ENCODE peak calls at places on chromosomes 1 and 21, in eight cellular contexts. One of them, this sample, is unnamed.

GRCh38 chr1:31041529-31041928 is 24.0 kb downstream of the PUM1 start:
- DNase-seq in transverse colon: no peak
- DNase-seq in GM13977: no peak
- DNase-seq in NT2/D1: no peak
- DNase-seq in CD8-positive, alpha-beta memory T cell: no peak
- DNase-seq in A172: no peak
- DNase-seq in BJ: no peak
- DNase-seq in GM12864: no peak
- DNase-seq in this sample: no peak

GRCh38 chr1:224623743-224624333 is 7.7 kb downstream of the CNIH3 start:
- DNase-seq in GM13977: peak; percentile 71
- DNase-seq in CD8-positive, alpha-beta memory T cell: peak; percentile 56
- DNase-seq in NT2/D1: no peak
- DNase-seq in A172: peak; percentile 100
- DNase-seq in GM12864: no peak
- DNase-seq in BJ: peak; percentile 67
- DNase-seq in transverse colon: peak; percentile 47
- DNase-seq in this sample: no peak

GRCh38 chr1:171794085-171794484 is 12.6 kb downstream of the METTL13 start:
- DNase-seq in transverse colon: no peak
- DNase-seq in BJ: no peak
- DNase-seq in NT2/D1: no peak
- DNase-seq in GM12864: no peak
- DNase-seq in GM13977: no peak
- DNase-seq in A172: peak; percentile 96
- DNase-seq in CD8-positive, alpha-beta memory T cell: no peak
- DNase-seq in this sample: no peak

GRCh38 chr1:35264861-35265260 is 3.6 kb upstream of the ZMYM4 start:
- DNase-seq in NT2/D1: peak; percentile 64
- DNase-seq in BJ: peak; percentile 57
- DNase-seq in CD8-positive, alpha-beta memory T cell: no peak
- DNase-seq in GM12864: no peak
- DNase-seq in GM13977: no peak
- DNase-seq in A172: no peak
- DNase-seq in transverse colon: peak; percentile 21
- DNase-seq in this sample: no peak

GRCh38 chr1:228689255-228689654 is 46.0 kb upstream of the RHOU start:
- DNase-seq in GM12864: no peak
- DNase-seq in BJ: no peak
- DNase-seq in CD8-positive, alpha-beta memory T cell: no peak
- DNase-seq in A172: no peak
- DNase-seq in GM13977: no peak
- DNase-seq in NT2/D1: no peak
- DNase-seq in transverse colon: no peak
- DNase-seq in this sample: peak; percentile 6

GRCh38 chr1:161511018-161511755 is 5.9 kb downstream of the FCGR2A start:
- DNase-seq in transverse colon: no peak
- DNase-seq in CD8-positive, alpha-beta memory T cell: no peak
- DNase-seq in NT2/D1: no peak
- DNase-seq in GM13977: no peak
- DNase-seq in BJ: no peak
- DNase-seq in GM12864: no peak
- DNase-seq in A172: no peak
- DNase-seq in this sample: no peak

GRCh38 chr21:29130234-29130993 is at the start of gene MAP3K7CL:
- DNase-seq in transverse colon: peak; percentile 22
- DNase-seq in NT2/D1: no peak
- DNase-seq in BJ: peak; percentile 99
- DNase-seq in A172: peak; percentile 99
- DNase-seq in GM12864: no peak
- DNase-seq in GM13977: no peak
- DNase-seq in CD8-positive, alpha-beta memory T cell: no peak
- DNase-seq in this sample: no peak

GRCh38 chr1:92079441-92079840 is 704 bp upstream of the BTBD8 start:
- DNase-seq in NT2/D1: no peak
- DNase-seq in GM13977: no peak
- DNase-seq in GM12864: no peak
- DNase-seq in transverse colon: no peak
- DNase-seq in BJ: no peak
- DNase-seq in A172: no peak
- DNase-seq in CD8-positive, alpha-beta memory T cell: no peak
- DNase-seq in this sample: no peak

GRCh38 chr1:41340655-41341364 is 20.4 kb upstream of the FOXO6 start:
- DNase-seq in GM12864: no peak
- DNase-seq in CD8-positive, alpha-beta memory T cell: no peak
- DNase-seq in A172: no peak
- DNase-seq in GM13977: no peak
- DNase-seq in transverse colon: no peak
- DNase-seq in BJ: no peak
- DNase-seq in NT2/D1: no peak
- DNase-seq in this sample: no peak

GRCh38 chr21:35399002-35399401 is 349.9 kb upstream of the RUNX1 start:
- DNase-seq in transverse colon: no peak
- DNase-seq in BJ: no peak
- DNase-seq in A172: peak; percentile 59
- DNase-seq in GM13977: no peak
- DNase-seq in CD8-positive, alpha-beta memory T cell: no peak
- DNase-seq in GM12864: no peak
- DNase-seq in NT2/D1: no peak
- DNase-seq in this sample: no peak

GRCh38 chr1:29471487-29472313 is 235.4 kb downstream of the PTPRU start:
- DNase-seq in NT2/D1: peak; percentile 78
- DNase-seq in CD8-positive, alpha-beta memory T cell: no peak
- DNase-seq in GM12864: no peak
- DNase-seq in GM13977: no peak
- DNase-seq in A172: no peak
- DNase-seq in transverse colon: no peak
- DNase-seq in BJ: no peak
- DNase-seq in this sample: peak; percentile 85

GRCh38 chr1:154703207-154703606 is 95.2 kb upstream of the ADAR start:
- DNase-seq in CD8-positive, alpha-beta memory T cell: no peak
- DNase-seq in NT2/D1: no peak
- DNase-seq in GM12864: no peak
- DNase-seq in A172: no peak
- DNase-seq in transverse colon: no peak
- DNase-seq in BJ: no peak
- DNase-seq in GM13977: no peak
- DNase-seq in this sample: no peak

GRCh38 chr1:110070282-110070967 is at the start of gene ALX3:
- DNase-seq in GM12864: no peak
- DNase-seq in GM13977: no peak
- DNase-seq in CD8-positive, alpha-beta memory T cell: no peak
- DNase-seq in NT2/D1: no peak
- DNase-seq in A172: no peak
- DNase-seq in BJ: no peak
- DNase-seq in transverse colon: no peak
- DNase-seq in this sample: no peak

GRCh38 chr1:225896937-225897549 is 8.1 kb upstream of the LEFTY1 start:
- DNase-seq in A172: peak; percentile 74
- DNase-seq in GM13977: peak; percentile 93
- DNase-seq in transverse colon: peak; percentile 77
- DNase-seq in GM12864: peak; percentile 76
- DNase-seq in CD8-positive, alpha-beta memory T cell: peak; percentile 46
- DNase-seq in BJ: no peak
- DNase-seq in NT2/D1: no peak
- DNase-seq in this sample: no peak

GRCh38 chr1:28176492-28177470 is at the start of gene PTAFR:
- DNase-seq in CD8-positive, alpha-beta memory T cell: no peak
- DNase-seq in GM13977: peak; percentile 46
- DNase-seq in NT2/D1: no peak
- DNase-seq in GM12864: no peak
- DNase-seq in BJ: no peak
- DNase-seq in A172: no peak
- DNase-seq in transverse colon: peak; percentile 41
- DNase-seq in this sample: no peak

GRCh38 chr1:108878678-108879077 is 1.9 kb downstream of the GPSM2 start:
- DNase-seq in GM13977: no peak
- DNase-seq in CD8-positive, alpha-beta memory T cell: no peak
- DNase-seq in A172: no peak
- DNase-seq in GM12864: no peak
- DNase-seq in NT2/D1: no peak
- DNase-seq in BJ: no peak
- DNase-seq in transverse colon: no peak
- DNase-seq in this sample: no peak

GRCh38 chr1:167776151-167776550 is 54.4 kb downstream of the MPZL1 start:
- DNase-seq in GM13977: no peak
- DNase-seq in CD8-positive, alpha-beta memory T cell: no peak
- DNase-seq in GM12864: no peak
- DNase-seq in BJ: peak; percentile 49
- DNase-seq in transverse colon: no peak
- DNase-seq in NT2/D1: no peak
- DNase-seq in A172: no peak
- DNase-seq in this sample: no peak

GRCh38 chr1:44812822-44813543 is 4.7 kb downstream of the BTBD19 start:
- DNase-seq in A172: no peak
- DNase-seq in GM13977: no peak
- DNase-seq in NT2/D1: no peak
- DNase-seq in transverse colon: peak; percentile 11
- DNase-seq in CD8-positive, alpha-beta memory T cell: no peak
- DNase-seq in BJ: no peak
- DNase-seq in GM12864: no peak
- DNase-seq in this sample: no peak

GRCh38 chr1:109757936-109758786 is 5.6 kb downstream of the EPS8L3 start:
- DNase-seq in GM13977: no peak
- DNase-seq in GM12864: no peak
- DNase-seq in transverse colon: peak; percentile 6
- DNase-seq in CD8-positive, alpha-beta memory T cell: no peak
- DNase-seq in BJ: no peak
- DNase-seq in A172: no peak
- DNase-seq in NT2/D1: no peak
- DNase-seq in this sample: no peak

GRCh38 chr1:58251415-58252073 is 295.0 kb downstream of the OMA1 start:
- DNase-seq in GM13977: peak; percentile 28
- DNase-seq in A172: no peak
- DNase-seq in BJ: no peak
- DNase-seq in CD8-positive, alpha-beta memory T cell: no peak
- DNase-seq in transverse colon: no peak
- DNase-seq in GM12864: no peak
- DNase-seq in NT2/D1: peak; percentile 57
- DNase-seq in this sample: peak; percentile 64

GRCh38 chr1:89759036-89759435 is 61.8 kb upstream of the LRRC8D start:
- DNase-seq in NT2/D1: no peak
- DNase-seq in GM12864: no peak
- DNase-seq in CD8-positive, alpha-beta memory T cell: no peak
- DNase-seq in GM13977: no peak
- DNase-seq in BJ: no peak
- DNase-seq in transverse colon: no peak
- DNase-seq in A172: no peak
- DNase-seq in this sample: no peak

GRCh38 chr21:21279193-21279901 is 281.1 kb downstream of the NCAM2 start:
- DNase-seq in NT2/D1: no peak
- DNase-seq in A172: no peak
- DNase-seq in transverse colon: no peak
- DNase-seq in CD8-positive, alpha-beta memory T cell: no peak
- DNase-seq in GM12864: no peak
- DNase-seq in BJ: no peak
- DNase-seq in GM13977: no peak
- DNase-seq in this sample: no peak

GRCh38 chr1:91672601-91673161 is 172.0 kb downstream of the CDC7 start:
- DNase-seq in GM13977: no peak
- DNase-seq in CD8-positive, alpha-beta memory T cell: no peak
- DNase-seq in GM12864: no peak
- DNase-seq in NT2/D1: no peak
- DNase-seq in BJ: no peak
- DNase-seq in transverse colon: no peak
- DNase-seq in A172: no peak
- DNase-seq in this sample: no peak

GRCh38 chr1:55887103-55887712 is 672.0 kb upstream of the USP24 start:
- DNase-seq in CD8-positive, alpha-beta memory T cell: no peak
- DNase-seq in A172: no peak
- DNase-seq in NT2/D1: no peak
- DNase-seq in BJ: no peak
- DNase-seq in transverse colon: no peak
- DNase-seq in GM13977: no peak
- DNase-seq in GM12864: no peak
- DNase-seq in this sample: no peak

GRCh38 chr1:150366416-150367296 is 2.7 kb downstream of the RPRD2 start:
- DNase-seq in GM12864: no peak
- DNase-seq in CD8-positive, alpha-beta memory T cell: no peak
- DNase-seq in transverse colon: no peak
- DNase-seq in NT2/D1: no peak
- DNase-seq in A172: no peak
- DNase-seq in GM13977: no peak
- DNase-seq in BJ: no peak
- DNase-seq in this sample: no peak

GRCh38 chr1:111720977-111721670 is 18.1 kb downstream of the INKA2 start:
- DNase-seq in NT2/D1: no peak
- DNase-seq in BJ: no peak
- DNase-seq in transverse colon: no peak
- DNase-seq in A172: no peak
- DNase-seq in CD8-positive, alpha-beta memory T cell: no peak
- DNase-seq in GM12864: no peak
- DNase-seq in GM13977: no peak
- DNase-seq in this sample: no peak

GRCh38 chr1:175801979-175802378 is 58.6 kb upstream of the TNR start:
- DNase-seq in CD8-positive, alpha-beta memory T cell: no peak
- DNase-seq in GM12864: no peak
- DNase-seq in GM13977: no peak
- DNase-seq in NT2/D1: no peak
- DNase-seq in A172: no peak
- DNase-seq in BJ: no peak
- DNase-seq in transverse colon: no peak
- DNase-seq in this sample: no peak